ENCODE peak calls at places on chromosomes 13 and 19, in six cellular contexts. Y is GM23338, L is HCT116, T is SK-N-SH, V is K562, I is H1. F is an unnamed sample. For H3K36me3, the result is how much of the 10 kb centered on the place peaks cover.

GRCh38 chr19:19488875-19489690 is 26.3 kb downstream of the TSSK6 start:
- DNase-seq in L (peak), T (peak), I (peak), Y (peak), V (peak), F (no peak)

GRCh38 chr13:100808330-100808729 is 133.7 kb upstream of the TMTC4 start:
- DNase-seq in L (no peak), I (no peak), V (no peak), T (no peak), Y (no peak), F (no peak)

GRCh38 chr13:43044720-43045301 is 21.4 kb downstream of the DNAJC15 start:
- DNase-seq in T (no peak), L (no peak), Y (no peak), I (no peak), V (no peak), F (no peak)

GRCh38 chr19:13441810-13442512 is 64.3 kb downstream of the CACNA1A start:
- DNase-seq in I (peak), V (peak), L (no peak), Y (peak), T (no peak), F (no peak)

GRCh38 chr13:68745517-68745916 is 1362.1 kb upstream of the ATXN8OS start:
- DNase-seq in L (no peak), T (no peak), I (no peak), Y (no peak), V (no peak), F (no peak)

GRCh38 chr19:46081928-46082727 is 41.3 kb upstream of the IGFL4 start:
- DNase-seq in V (peak), I (no peak), T (peak), Y (peak), L (peak), F (no peak)

GRCh38 chr13:113864303-113864890 is 521 bp upstream of the GAS6 start:
- DNase-seq in I (no peak), V (no peak), Y (no peak), L (no peak), T (peak), F (no peak)

GRCh38 chr13:25966086-25966485 is 85.7 kb downstream of the SHISA2 start:
- DNase-seq in V (no peak), Y (no peak), L (no peak), I (no peak), T (no peak), F (no peak)

GRCh38 chr13:30037766-30038165 is 187.3 kb upstream of the UBL3 start:
- DNase-seq in V (no peak), L (no peak), T (no peak), I (no peak), Y (no peak), F (peak)

GRCh38 chr13:33373624-33374023 is 88.1 kb upstream of the STARD13 start:
- DNase-seq in Y (no peak), I (no peak), L (no peak), V (no peak), T (no peak), F (no peak)

GRCh38 chr19:45960595-45961235 is 12.9 kb downstream of the NOVA2 start:
- DNase-seq in L (no peak), Y (peak), V (peak), T (peak), I (peak), F (no peak)

GRCh38 chr13:114017966-114018365 is 44.1 kb upstream of the C13orf46 start:
- DNase-seq in L (no peak), V (no peak), Y (no peak), I (no peak), T (no peak), F (no peak)

GRCh38 chr19:35229601-35230000 is 1.1 kb upstream of the FAM187B start:
- DNase-seq in Y (no peak), L (no peak), I (no peak), V (no peak), T (no peak), F (peak)

GRCh38 chr13:113179374-113180230 is 21.2 kb downstream of the PROZ start:
- DNase-seq in V (no peak), Y (no peak), I (no peak), L (no peak), T (no peak), F (peak)

GRCh38 chr19:56873493-56873892 is 33.0 kb upstream of the PEG3 start:
- DNase-seq in L (no peak), I (no peak), Y (no peak), V (no peak), T (no peak), F (no peak)

GRCh38 chr13:41916173-41916954 is 44.5 kb downstream of the VWA8 start:
- DNase-seq in T (no peak), Y (no peak), V (no peak), L (no peak), I (no peak), F (no peak)

GRCh38 chr13:39132286-39132685 is 94.0 kb downstream of the NHLRC3 start:
- DNase-seq in L (no peak), Y (no peak), V (no peak), T (no peak), I (no peak), F (no peak)

GRCh38 chr19:49468746-49469447 is 5.1 kb upstream of the FLT3LG start:
- DNase-seq in T (no peak), V (peak), L (no peak), Y (peak), I (peak), F (no peak)

GRCh38 chr19:43667524-43668405 is 2.2 kb downstream of the PLAUR start:
- DNase-seq in V (no peak), T (no peak), I (peak), Y (peak), L (no peak), F (no peak)

GRCh38 chr19:58170860-58171259 is 12.0 kb upstream of the ZNF274 start:
- DNase-seq in Y (no peak), I (no peak), T (no peak), L (no peak), V (no peak), F (no peak)

GRCh38 chr13:79149210-79149609 is 256.8 kb downstream of the RBM26 start:
- DNase-seq in Y (no peak), T (no peak), I (no peak), L (no peak), V (no peak), F (no peak)

GRCh38 chr13:18944501-18945068 is 237.0 kb downstream of the TUBA3C start:
- DNase-seq in L (no peak), Y (no peak), T (no peak), V (no peak), I (no peak), F (no peak)

GRCh38 chr13:105721056-105721455 is 814.4 kb downstream of the EFNB2 start:
- DNase-seq in Y (no peak), L (no peak), V (no peak), T (no peak), I (no peak), F (no peak)

GRCh38 chr19:44570984-44571684 is 41.7 kb upstream of the CEACAM20 start:
- DNase-seq in I (peak), T (peak), V (peak), L (peak), Y (peak), F (no peak)

GRCh38 chr13:32031025-32031814 is at the start of gene FRY:
- DNase-seq in V (no peak), T (peak), L (peak), I (peak), Y (peak), F (no peak)

GRCh38 chr19:32767951-32768679 is 48.5 kb downstream of the TDRD12 start:
- DNase-seq in V (no peak), Y (no peak), I (no peak), T (no peak), L (no peak), F (no peak)

GRCh38 chr19:35901854-35902661 is at the start of gene HCST:
- DNase-seq in T (no peak), Y (no peak), I (no peak), L (no peak), V (no peak), F (no peak)

GRCh38 chr19:16095071-16095571 is 16.6 kb upstream of the RAB8A start:
- DNase-seq in L (no peak), T (no peak), I (no peak), V (no peak), Y (no peak), F (no peak)

GRCh38 chr19:52943134-52943883 is 19.4 kb downstream of the ZNF816 start:
- DNase-seq in I (no peak), L (no peak), Y (no peak), T (no peak), V (no peak), F (no peak)

GRCh38 chr19:52943884-52944643 is 18.6 kb downstream of the ZNF816 start:
- DNase-seq in L (no peak), I (no peak), V (no peak), Y (peak), T (no peak), F (peak)

GRCh38 chr19:52945652-52946321 is 16.9 kb downstream of the ZNF816 start:
- DNase-seq in V (no peak), L (no peak), T (no peak), Y (no peak), I (peak), F (peak)

GRCh38 chr19:52941941-52942370 is 18.7 kb upstream of the ZNF888 start:
- DNase-seq in I (peak), V (peak), Y (peak), L (no peak), T (peak), F (no peak)

DNA sequence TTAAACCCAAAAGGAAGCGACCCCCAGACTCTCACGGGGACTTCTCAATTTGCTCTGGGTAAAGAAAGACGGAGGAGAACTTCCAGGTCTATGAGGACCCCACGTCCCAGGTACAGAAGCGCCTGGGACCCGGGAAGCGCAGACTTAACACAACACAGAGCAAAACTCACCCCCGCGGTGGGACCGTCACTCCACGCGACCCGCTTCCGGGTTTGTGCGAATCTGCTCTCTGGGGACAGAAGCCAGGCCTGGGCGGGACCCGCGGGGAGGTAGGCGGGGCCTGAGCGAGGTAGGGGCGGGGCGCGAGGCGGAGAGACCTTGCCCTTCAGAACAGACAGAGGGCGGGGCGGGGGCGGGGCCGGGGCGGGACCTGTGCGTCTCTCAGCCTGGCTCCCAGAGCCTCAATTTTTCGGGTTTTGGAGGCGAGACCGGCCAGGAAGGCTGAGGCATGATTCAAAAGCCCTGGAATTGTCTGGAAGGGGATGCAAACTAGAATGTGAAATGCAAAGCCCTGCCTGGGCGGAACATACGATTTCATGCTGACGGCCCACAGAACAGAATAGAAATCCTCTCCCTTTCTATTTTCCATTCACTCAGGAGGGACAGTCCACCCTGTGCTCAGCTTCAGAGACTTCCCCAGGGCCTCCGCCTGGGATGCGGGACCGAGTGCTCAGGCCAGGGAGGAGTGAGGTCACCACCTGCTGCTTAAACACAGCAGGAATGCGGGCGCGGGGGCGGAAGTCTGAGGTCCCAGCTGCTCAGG is 19.3 kb upstream of the ZNF888 start:
- DNase-seq in V (peak), Y (peak), L (peak), T (peak), I (peak), F (no peak)
- TF ChIP-seq POLR2AphosphoS5 in V (peak), Y (peak), L (peak), T (peak), I (peak), F (peak)

GRCh38 chr19:18456974-18457373 is 19.0 kb upstream of the ISYNA1 start:
- DNase-seq in V (no peak), Y (no peak), L (no peak), T (no peak), I (no peak), F (no peak)

GRCh38 chr19:18456279-18456678 is 18.3 kb upstream of the ISYNA1 start:
- DNase-seq in I (no peak), Y (no peak), T (no peak), L (no peak), V (no peak), F (no peak)

GRCh38 chr19:18460313-18460712 is 22.4 kb upstream of the ISYNA1 start:
- DNase-seq in L (no peak), Y (no peak), T (no peak), V (no peak), I (no peak), F (no peak)

GRCh38 chr19:18460900-18461299 is 23.0 kb upstream of the ISYNA1 start:
- DNase-seq in T (no peak), L (no peak), V (no peak), I (no peak), Y (no peak), F (no peak)

DNA sequence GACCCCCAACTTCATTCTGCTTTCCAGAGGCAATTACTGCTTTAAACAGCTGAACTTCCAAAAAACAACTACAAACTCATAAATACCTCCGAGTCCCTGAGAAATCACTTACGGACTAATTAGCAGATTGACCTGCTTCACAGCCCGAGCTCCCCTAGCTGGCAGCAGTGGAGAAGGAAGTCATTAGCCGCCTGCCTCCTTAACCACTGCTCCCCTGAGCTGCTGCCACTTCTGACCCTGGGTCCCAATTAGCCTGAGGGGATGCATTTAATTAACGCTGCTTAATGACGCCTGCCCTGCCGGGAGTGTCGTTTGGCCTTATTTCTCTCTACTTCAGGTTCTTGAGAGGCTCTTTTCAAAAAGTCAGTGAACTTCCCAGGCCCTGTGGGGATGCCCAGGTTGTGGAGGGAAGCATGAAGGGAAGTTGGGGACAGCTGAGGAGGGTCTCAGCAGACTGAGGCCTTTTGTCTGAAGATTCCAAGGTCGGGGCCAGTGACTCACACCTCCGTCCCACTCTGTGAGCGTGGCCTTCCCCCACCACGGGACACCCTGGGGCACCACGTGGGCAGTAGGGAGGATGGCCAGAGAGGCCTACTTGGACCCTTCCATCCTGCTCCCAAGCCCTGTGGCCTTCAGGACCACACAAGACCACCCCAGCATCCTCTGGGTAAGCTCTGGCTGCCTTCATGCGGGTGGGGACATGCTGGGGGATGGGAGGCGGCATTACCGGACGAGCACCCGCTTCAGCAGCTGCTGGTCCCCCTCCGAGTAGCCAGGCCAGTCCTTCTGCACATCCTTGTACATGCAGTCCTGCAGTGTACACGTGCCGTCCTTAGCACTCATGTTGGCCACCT is 19.8 kb upstream of the ISYNA1 start:
- DNase-seq in V (no peak), T (no peak), Y (no peak), L (no peak), I (no peak), F (no peak)
- H3K36me3 ChIP-seq in V (half or more), T (under half), Y (under half), L (under half), I (under half), F (under half)

DNA sequence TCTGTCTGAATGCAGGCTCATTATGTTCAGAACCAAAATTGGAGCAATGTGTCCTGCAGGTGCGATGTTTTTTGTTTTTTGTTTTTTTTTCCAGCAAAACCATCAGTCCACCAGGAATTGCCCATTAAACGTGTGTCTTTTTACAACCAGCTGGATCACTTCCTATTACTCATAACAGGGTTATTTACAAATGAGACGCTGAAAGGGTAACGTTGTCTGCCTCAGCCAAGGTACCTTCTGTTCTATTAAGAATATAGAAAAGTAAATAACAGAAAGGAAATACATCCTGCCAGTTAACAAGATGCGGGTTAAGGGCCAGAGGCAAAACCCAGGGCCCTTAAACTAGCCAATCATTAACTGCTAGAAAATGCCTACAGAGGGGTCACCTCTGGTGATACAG is 590.4 kb downstream of the TBC1D4 start:
- DNase-seq in V (no peak), L (no peak), Y (no peak), I (no peak), T (no peak), F (no peak)
- TF ChIP-seq POLR2AphosphoS5 in V (no peak), L (no peak), Y (no peak), I (no peak), T (no peak), F (no peak)

GRCh38 chr19:5042556-5042955 is 73.6 kb downstream of the KDM4B start:
- DNase-seq in L (no peak), V (no peak), I (no peak), Y (no peak), T (no peak), F (no peak)

GRCh38 chr19:5045956-5046338 is 77.0 kb downstream of the KDM4B start:
- DNase-seq in Y (no peak), L (no peak), T (no peak), V (no peak), I (no peak), F (no peak)

GRCh38 chr19:5046339-5047039 is 77.6 kb downstream of the KDM4B start:
- DNase-seq in Y (no peak), T (no peak), L (no peak), I (no peak), V (no peak), F (no peak)

GRCh38 chr19:5047251-5047935 is 78.5 kb downstream of the KDM4B start:
- DNase-seq in Y (no peak), T (no peak), I (no peak), L (no peak), V (no peak), F (no peak)

GRCh38 chr19:5045015-5045414 is 76.1 kb downstream of the KDM4B start:
- DNase-seq in L (no peak), Y (no peak), T (no peak), V (no peak), I (no peak), F (no peak)
- H3K36me3 ChIP-seq in L (under half), Y (under half), T (under half), V (under half), I (under half), F (under half)

GRCh38 chr13:24083722-24084421 is 76.6 kb upstream of the SPATA13 start:
- DNase-seq in V (no peak), T (peak), I (no peak), Y (no peak), L (no peak), F (no peak)

GRCh38 chr13:24086642-24087041 is 73.9 kb upstream of the SPATA13 start:
- DNase-seq in T (no peak), Y (no peak), V (no peak), L (no peak), I (no peak), F (no peak)

GRCh38 chr13:24083141-24083540 is 77.4 kb upstream of the SPATA13 start:
- DNase-seq in Y (no peak), T (no peak), V (no peak), I (no peak), L (no peak), F (no peak)

GRCh38 chr13:24087611-24088235 is 72.8 kb upstream of the SPATA13 start:
- DNase-seq in I (no peak), V (no peak), Y (no peak), L (no peak), T (no peak), F (no peak)

GRCh38 chr13:24085662-24086061 is 74.9 kb upstream of the SPATA13 start:
- DNase-seq in I (no peak), L (no peak), V (no peak), T (no peak), Y (no peak), F (no peak)
- TF ChIP-seq POLR2AphosphoS5 in I (no peak), L (no peak), V (no peak), T (no peak), Y (no peak), F (no peak)

GRCh38 chr19:17484520-17485180 is 14.3 kb downstream of the SLC27A1 start:
- DNase-seq in V (no peak), I (no peak), L (no peak), Y (peak), T (peak), F (no peak)

GRCh38 chr19:17483605-17484002 is 13.3 kb downstream of the SLC27A1 start:
- DNase-seq in I (no peak), T (peak), Y (no peak), V (no peak), L (no peak), F (no peak)

GRCh38 chr19:17482877-17483604 is 12.7 kb downstream of the SLC27A1 start:
- DNase-seq in L (no peak), T (peak), I (no peak), V (no peak), Y (no peak), F (no peak)

GRCh38 chr19:17479325-17479791 is 9.0 kb downstream of the SLC27A1 start:
- DNase-seq in V (no peak), I (no peak), Y (no peak), T (no peak), L (no peak), F (no peak)

DNA sequence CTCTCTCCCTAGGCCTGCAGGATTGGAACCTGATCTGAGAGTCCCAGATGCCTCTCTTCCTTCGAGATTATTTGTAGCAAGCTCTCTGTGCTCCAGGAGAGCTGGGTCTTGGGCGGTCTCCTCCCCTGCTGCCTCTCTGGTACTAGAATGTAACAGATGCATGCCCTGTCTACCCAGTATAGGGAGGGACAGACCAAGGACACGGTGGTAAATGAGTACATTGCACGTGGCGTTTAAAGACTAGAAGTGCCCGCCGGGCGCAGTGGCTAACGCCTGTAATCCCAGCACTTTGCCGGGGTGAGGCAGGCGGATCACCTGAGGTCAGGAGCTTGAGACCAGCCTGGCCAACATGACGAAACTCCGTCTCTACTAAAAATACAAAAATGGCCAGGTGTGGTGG is 11.7 kb downstream of the SLC27A1 start:
- DNase-seq in L (no peak), T (no peak), Y (no peak), V (no peak), I (no peak), F (no peak)
- H3K36me3 ChIP-seq in L (under half), T (under half), Y (under half), V (under half), I (under half), F (under half)